ENCODE peak calls at places on chromosomes 1 and 21, in eight cellular contexts. I is omental fat pad, M is foreskin keratinocyte, Z is Calu3, Y is keratinocyte, C is neural crest cell, J is GM06990, R is left ventricle myocardium inferior. K is an unnamed sample.

GRCh38 chr1:44108971-44109370 is 9.7 kb upstream of the KLF17 start:
- DNase-seq in Y (no peak), M (no peak), Z (no peak), J (no peak), C (no peak), I (no peak), R (no peak), K (no peak)

GRCh38 chr1:207302618-207303408 is 18.7 kb upstream of the CD55 start:
- DNase-seq in J (no peak), I (no peak), M (no peak), R (no peak), Z (no peak), Y (no peak), C (no peak), K (no peak)

GRCh38 chr21:28775071-28775470 is 217.6 kb downstream of the LTN1 start:
- DNase-seq in Y (no peak), Z (no peak), I (no peak), M (no peak), C (no peak), J (no peak), R (no peak), K (no peak)

GRCh38 chr1:100449477-100449876 is 88.5 kb upstream of the GPR88 start:
- DNase-seq in M (no peak), I (no peak), Y (no peak), R (no peak), C (no peak), Z (no peak), J (peak), K (no peak)

GRCh38 chr1:59173721-59174120 is 123.2 kb upstream of the FGGY start:
- DNase-seq in Z (no peak), Y (no peak), R (no peak), C (no peak), J (no peak), M (peak), I (no peak), K (no peak)

GRCh38 chr21:33302796-33303195 is 22.0 kb upstream of the IFNAR1 start:
- DNase-seq in J (no peak), Z (no peak), R (no peak), Y (no peak), C (no peak), I (no peak), M (no peak), K (no peak)

GRCh38 chr21:36437745-36438128 is 42.2 kb downstream of the CLDN14 start:
- DNase-seq in M (no peak), J (no peak), Y (no peak), I (no peak), R (no peak), C (no peak), Z (no peak), K (no peak)

GRCh38 chr1:75722966-75723365 is 1.5 kb upstream of the ACADM start:
- DNase-seq in M (peak), Z (no peak), R (no peak), I (no peak), C (no peak), Y (no peak), J (no peak), K (no peak)

GRCh38 chr21:18245493-18245967 is 897 bp downstream of the CHODL start:
- DNase-seq in I (no peak), R (no peak), Y (no peak), J (no peak), Z (no peak), C (peak), M (peak), K (peak)

GRCh38 chr1:2213576-2214505 is 14.3 kb upstream of the SKI start:
- DNase-seq in Y (no peak), Z (no peak), J (no peak), R (peak), I (no peak), C (no peak), M (no peak), K (no peak)

GRCh38 chr1:183987593-183988318 is 49.8 kb downstream of the COLGALT2 start:
- DNase-seq in Z (no peak), J (no peak), C (no peak), Y (no peak), M (no peak), I (no peak), R (no peak), K (no peak)

GRCh38 chr1:19374402-19374801 is 62.3 kb downstream of the SLC66A1 start:
- DNase-seq in R (no peak), Z (no peak), J (no peak), Y (no peak), M (no peak), I (no peak), C (peak), K (peak)

GRCh38 chr1:193115629-193116227 is 6.1 kb upstream of the CDC73 start:
- DNase-seq in C (no peak), J (no peak), I (no peak), M (peak), Z (peak), R (no peak), Y (peak), K (no peak)

GRCh38 chr1:3271866-3272265 is 182.6 kb upstream of the ARHGEF16 start:
- DNase-seq in C (no peak), I (no peak), Y (no peak), R (peak), J (no peak), M (no peak), Z (no peak), K (no peak)

GRCh38 chr1:214124915-214125314 is 137.1 kb downstream of the PROX1 start:
- DNase-seq in I (no peak), R (no peak), Z (no peak), C (no peak), Y (no peak), M (no peak), J (no peak), K (no peak)

GRCh38 chr1:215682232-215682631 is 115.1 kb downstream of the KCTD3 start:
- DNase-seq in Y (no peak), C (no peak), Z (peak), R (no peak), I (no peak), M (no peak), J (no peak), K (no peak)

GRCh38 chr1:147201276-147201675 is 23.9 kb downstream of the FMO5 start:
- DNase-seq in C (no peak), I (no peak), Z (no peak), M (no peak), J (no peak), R (no peak), Y (no peak), K (no peak)

GRCh38 chr1:230620666-230621065 is 21.6 kb upstream of the COG2 start:
- DNase-seq in I (no peak), R (no peak), M (no peak), Y (no peak), J (no peak), Z (no peak), C (no peak), K (no peak)

GRCh38 chr1:155178441-155179106 is 4.9 kb downstream of the TRIM46 start:
- DNase-seq in I (peak), Z (no peak), M (no peak), Y (no peak), J (no peak), R (no peak), C (no peak), K (no peak)

GRCh38 chr1:91130256-91130985 is 108.6 kb upstream of the ZNF644 start:
- DNase-seq in I (no peak), Z (no peak), C (no peak), J (no peak), Y (no peak), R (no peak), M (no peak), K (no peak)

GRCh38 chr21:38140192-38140905 is 116.4 kb upstream of the KCNJ15 start:
- DNase-seq in M (no peak), R (peak), C (no peak), Y (no peak), I (peak), Z (no peak), J (no peak), K (no peak)

GRCh38 chr1:3433596-3434320 is 20.7 kb upstream of the ARHGEF16 start:
- DNase-seq in J (no peak), M (no peak), C (no peak), I (no peak), Z (no peak), Y (no peak), R (no peak), K (no peak)

GRCh38 chr1:230273141-230273710 is 152.9 kb downstream of the PGBD5 start:
- DNase-seq in C (no peak), R (no peak), J (no peak), I (no peak), Z (no peak), M (no peak), Y (no peak), K (no peak)

GRCh38 chr1:192657760-192658159 is 21.8 kb downstream of the RGS13 start:
- DNase-seq in Y (no peak), J (no peak), M (no peak), R (no peak), C (no peak), Z (no peak), I (no peak), K (no peak)

GRCh38 chr1:11782127-11782708 is 20.2 kb downstream of the C1orf167 start:
- DNase-seq in M (no peak), R (no peak), Z (no peak), J (no peak), Y (no peak), I (no peak), C (no peak), K (no peak)

GRCh38 chr1:241167121-241167619 is 189.8 kb downstream of the RGS7 start:
- DNase-seq in M (no peak), J (no peak), Y (no peak), C (no peak), Z (no peak), I (no peak), R (no peak), K (no peak)

GRCh38 chr1:998905-999796 is 746 bp downstream of the HES4 start:
- DNase-seq in C (no peak), R (no peak), Z (peak), J (no peak), Y (no peak), M (no peak), I (no peak), K (peak)

GRCh38 chr1:1001057-1001630 is 1.2 kb upstream of the HES4 start:
- DNase-seq in M (no peak), Z (no peak), I (no peak), J (no peak), C (peak), R (no peak), Y (no peak), K (no peak)

GRCh38 chr1:1001631-1002300 is 1.9 kb upstream of the HES4 start:
- DNase-seq in Z (peak), I (peak), R (peak), J (no peak), C (peak), Y (no peak), M (no peak), K (peak)

GRCh38 chr1:999797-1000356 is at the start of gene HES4:
- DNase-seq in M (peak), I (peak), C (peak), Z (peak), R (peak), Y (no peak), J (no peak), K (peak)

DNA sequence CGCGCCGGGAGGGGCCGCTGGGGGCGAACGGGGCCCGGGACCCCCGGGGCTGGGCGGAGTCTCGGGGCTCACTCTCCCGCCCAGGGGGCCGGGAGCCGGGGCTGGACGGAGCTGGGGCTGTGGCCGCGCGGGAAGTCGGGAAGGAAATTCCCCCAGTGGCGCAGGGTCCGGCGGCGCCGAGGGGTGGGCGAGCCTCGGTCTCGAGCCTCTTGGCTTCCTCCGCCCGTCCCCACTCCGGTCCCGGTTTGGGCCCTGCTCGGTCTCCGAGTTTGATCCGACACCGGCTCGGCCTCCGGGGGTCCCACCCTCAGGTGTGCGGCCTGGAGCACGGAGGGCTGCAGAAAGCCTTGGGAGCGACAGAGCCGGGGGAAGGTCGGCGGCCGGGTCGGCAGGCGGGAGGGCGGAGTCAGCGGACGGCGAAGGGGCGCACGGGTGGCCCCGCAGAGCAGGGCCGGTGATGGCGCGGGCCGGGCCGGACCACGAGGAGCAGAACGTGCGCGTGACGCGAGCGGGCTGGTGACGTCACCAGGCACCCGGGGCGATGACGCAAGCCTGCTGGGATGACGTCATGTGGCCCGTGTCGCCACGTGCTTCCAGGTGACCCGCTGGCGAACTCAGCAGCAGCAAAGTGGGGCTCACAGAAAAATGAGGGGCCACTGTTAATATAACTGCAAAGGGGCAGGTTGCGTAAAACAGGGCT is 610 bp upstream of the HES4 start:
- DNase-seq in J (peak), C (peak), I (peak), R (peak), Y (no peak), M (peak), Z (peak), K (peak)
- TF ChIP-seq CTCF in J (no peak), C (no peak), I (no peak), R (no peak), Y (no peak), M (peak), Z (no peak), K (no peak)

DNA sequence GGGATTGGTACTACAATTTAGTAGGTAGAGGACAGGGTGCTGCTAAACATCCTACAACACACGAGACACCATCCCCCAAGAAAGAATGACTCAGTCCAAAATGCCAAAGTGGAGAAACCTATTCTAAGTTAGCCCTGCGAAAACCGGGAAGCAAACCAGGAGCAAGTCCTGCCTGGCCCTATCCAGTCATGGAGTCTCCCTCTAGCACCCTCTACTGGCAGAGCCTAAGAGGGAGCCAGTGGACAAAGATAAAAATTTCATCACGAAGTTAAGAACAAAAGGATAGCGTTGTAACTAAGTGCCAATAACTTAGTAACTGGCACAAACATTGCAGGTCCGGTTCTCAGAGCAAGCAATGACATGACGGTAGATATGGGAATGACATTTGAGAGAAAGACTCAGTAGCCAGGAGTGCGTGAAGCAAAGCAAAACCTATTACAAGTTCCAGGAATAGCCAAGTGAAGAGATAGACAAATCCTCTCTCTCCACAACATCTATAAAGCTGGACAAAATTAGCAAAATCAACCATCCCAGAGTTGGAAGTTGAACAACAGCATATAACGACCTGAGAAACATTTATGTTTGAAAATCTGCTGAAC is 383.5 kb downstream of the OMA1 start:
- DNase-seq in J (no peak), C (peak), R (peak), M (peak), Y (peak), Z (peak), I (no peak), K (peak)
- TF ChIP-seq CTCF in J (peak), C (peak), R (peak), M (peak), Y (peak), Z (peak), I (no peak), K (peak)

GRCh38 chr1:26993237-26994019 is at the start of gene TRNP1:
- DNase-seq in C (peak), M (no peak), I (no peak), Y (no peak), Z (peak), J (peak), R (peak), K (peak)
- TF ChIP-seq CTCF in C (peak), M (no peak), I (no peak), Y (no peak), Z (no peak), J (no peak), R (no peak), K (no peak)

GRCh38 chr21:40331182-40331581 is 463.9 kb downstream of the PCP4 start:
- DNase-seq in M (no peak), I (no peak), R (no peak), C (no peak), J (no peak), Z (no peak), Y (no peak), K (no peak)
- TF ChIP-seq CTCF in M (no peak), I (no peak), R (no peak), C (no peak), J (no peak), Z (no peak), Y (no peak), K (no peak)

GRCh38 chr1:152917794-152918193 is 9.4 kb downstream of the IVL start:
- DNase-seq in I (no peak), M (no peak), R (no peak), C (no peak), Z (peak), J (no peak), Y (no peak), K (no peak)
- TF ChIP-seq CTCF in I (no peak), M (peak), R (no peak), C (peak), Z (peak), J (no peak), Y (peak), K (no peak)

GRCh38 chr1:72371259-72372035 is 89.1 kb upstream of the NEGR1 start:
- DNase-seq in M (peak), J (no peak), I (no peak), R (no peak), Y (no peak), C (peak), Z (peak), K (no peak)
- TF ChIP-seq CTCF in M (no peak), J (no peak), I (no peak), R (no peak), Y (no peak), C (no peak), Z (no peak), K (no peak)

K was measured in nephron progenitor cell.